ENCODE peak calls at places on chromosomes 1 and 21, in six cellular contexts. One of them, this sample, is unnamed.

GRCh38 chr1:159867322-159868064 is 5.0 kb upstream of the VSIG8 start:
- DNase-seq in activated gamma-delta T cell treated with Interleukin-2 at 50 U/mL for 16 hours: no peak
- DNase-seq in RWPE1: peak
- DNase-seq in epithelial cell of proximal tubule: no peak
- DNase-seq in retinal pigment epithelial cell: peak
- DNase-seq in GM19239: no peak
- DNase-seq in this sample: no peak

GRCh38 chr1:210883821-210884220 is 250.1 kb downstream of the KCNH1 start:
- DNase-seq in epithelial cell of proximal tubule: peak
- DNase-seq in retinal pigment epithelial cell: peak
- DNase-seq in GM19239: no peak
- DNase-seq in activated gamma-delta T cell treated with Interleukin-2 at 50 U/mL for 16 hours: no peak
- DNase-seq in RWPE1: peak
- DNase-seq in this sample: no peak

GRCh38 chr21:37710555-37711293 is 205.5 kb downstream of the KCNJ6 start:
- DNase-seq in GM19239: no peak
- DNase-seq in activated gamma-delta T cell treated with Interleukin-2 at 50 U/mL for 16 hours: no peak
- DNase-seq in retinal pigment epithelial cell: no peak
- DNase-seq in RWPE1: no peak
- DNase-seq in epithelial cell of proximal tubule: no peak
- DNase-seq in this sample: no peak

GRCh38 chr1:192756314-192756713 is 52.5 kb upstream of the RGS2 start:
- DNase-seq in RWPE1: no peak
- DNase-seq in retinal pigment epithelial cell: no peak
- DNase-seq in activated gamma-delta T cell treated with Interleukin-2 at 50 U/mL for 16 hours: no peak
- DNase-seq in epithelial cell of proximal tubule: no peak
- DNase-seq in GM19239: no peak
- DNase-seq in this sample: no peak

GRCh38 chr1:207836616-207837352 is 74.1 kb downstream of the CD34 start:
- DNase-seq in activated gamma-delta T cell treated with Interleukin-2 at 50 U/mL for 16 hours: no peak
- DNase-seq in RWPE1: no peak
- DNase-seq in retinal pigment epithelial cell: no peak
- DNase-seq in GM19239: no peak
- DNase-seq in epithelial cell of proximal tubule: no peak
- DNase-seq in this sample: no peak

GRCh38 chr1:223077434-223077833 is 65.6 kb downstream of the TLR5 start:
- DNase-seq in GM19239: no peak
- DNase-seq in activated gamma-delta T cell treated with Interleukin-2 at 50 U/mL for 16 hours: no peak
- DNase-seq in retinal pigment epithelial cell: no peak
- DNase-seq in epithelial cell of proximal tubule: no peak
- DNase-seq in RWPE1: no peak
- DNase-seq in this sample: no peak

GRCh38 chr1:230631477-230631876 is 10.8 kb upstream of the COG2 start:
- DNase-seq in epithelial cell of proximal tubule: no peak
- DNase-seq in RWPE1: no peak
- DNase-seq in retinal pigment epithelial cell: no peak
- DNase-seq in GM19239: no peak
- DNase-seq in activated gamma-delta T cell treated with Interleukin-2 at 50 U/mL for 16 hours: no peak
- DNase-seq in this sample: no peak

GRCh38 chr1:70828177-70828576 is 219.4 kb downstream of the PTGER3 start:
- DNase-seq in epithelial cell of proximal tubule: no peak
- DNase-seq in retinal pigment epithelial cell: no peak
- DNase-seq in GM19239: no peak
- DNase-seq in activated gamma-delta T cell treated with Interleukin-2 at 50 U/mL for 16 hours: no peak
- DNase-seq in RWPE1: no peak
- DNase-seq in this sample: no peak

GRCh38 chr1:179094826-179095225 is 13.0 kb downstream of the TOR3A start:
- DNase-seq in GM19239: no peak
- DNase-seq in retinal pigment epithelial cell: no peak
- DNase-seq in epithelial cell of proximal tubule: no peak
- DNase-seq in activated gamma-delta T cell treated with Interleukin-2 at 50 U/mL for 16 hours: no peak
- DNase-seq in RWPE1: no peak
- DNase-seq in this sample: no peak

GRCh38 chr1:110161165-110161564 is 10.9 kb downstream of the SLC6A17 start:
- DNase-seq in GM19239: no peak
- DNase-seq in RWPE1: no peak
- DNase-seq in activated gamma-delta T cell treated with Interleukin-2 at 50 U/mL for 16 hours: no peak
- DNase-seq in retinal pigment epithelial cell: no peak
- DNase-seq in epithelial cell of proximal tubule: no peak
- DNase-seq in this sample: no peak

GRCh38 chr1:203291201-203292096 is 13.9 kb upstream of the BTG2 start:
- DNase-seq in activated gamma-delta T cell treated with Interleukin-2 at 50 U/mL for 16 hours: no peak
- DNase-seq in epithelial cell of proximal tubule: no peak
- DNase-seq in RWPE1: no peak
- DNase-seq in retinal pigment epithelial cell: no peak
- DNase-seq in GM19239: no peak
- DNase-seq in this sample: peak

GRCh38 chr1:202575906-202576653 is 134.2 kb downstream of the SYT2 start:
- DNase-seq in RWPE1: no peak
- DNase-seq in GM19239: no peak
- DNase-seq in activated gamma-delta T cell treated with Interleukin-2 at 50 U/mL for 16 hours: no peak
- DNase-seq in retinal pigment epithelial cell: no peak
- DNase-seq in epithelial cell of proximal tubule: no peak
- DNase-seq in this sample: no peak

GRCh38 chr1:45974541-45975269 is 157.7 kb downstream of the PIK3R3 start:
- DNase-seq in epithelial cell of proximal tubule: no peak
- DNase-seq in retinal pigment epithelial cell: no peak
- DNase-seq in GM19239: no peak
- DNase-seq in activated gamma-delta T cell treated with Interleukin-2 at 50 U/mL for 16 hours: no peak
- DNase-seq in RWPE1: peak
- DNase-seq in this sample: no peak

This sample was measured in testis.